ENCODE peak calls at places on chromosome 9, in ten cellular contexts. Y is stomach, I is GM12891, Z is HepG2, B is K562, O is spleen, W is breast epithelium, K is suprapubic skin, R is transverse colon, Q is sigmoid colon. M is an unnamed sample.

GRCh38 chr9:37085233-37085632 is 35.1 kb upstream of the ZCCHC7 start:
- DNase-seq in Y (no peak), I (no peak), Z (no peak), B (no peak), O (no peak), W (no peak), K (no peak), R (no peak), Q (no peak), M (no peak)

GRCh38 chr9:134041649-134041962 is 16.3 kb downstream of the BRD3OS start:
- DNase-seq in Y (no peak), I (no peak), Z (no peak), B (no peak), O (no peak), W (no peak), K (no peak), R (no peak), Q (no peak), M (no peak)

GRCh38 chr9:117825609-117826347 is 121.6 kb downstream of the TLR4 start:
- DNase-seq in Y (no peak), I (peak), Z (no peak), B (no peak), O (no peak), W (no peak), K (no peak), R (no peak), Q (no peak), M (peak)

GRCh38 chr9:116572095-116572748 is 114.9 kb upstream of the TRIM32 start:
- DNase-seq in Y (peak), I (peak), Z (peak), B (peak), O (no peak), W (peak), K (peak), R (peak), Q (peak), M (peak)

GRCh38 chr9:70478963-70479641 is 64.6 kb upstream of the KLF9 start:
- DNase-seq in Y (peak), I (no peak), Z (no peak), B (no peak), O (no peak), W (peak), K (peak), R (peak), Q (peak), M (no peak)

GRCh38 chr9:123373941-123374340 is 17.9 kb downstream of the CRB2 start:
- DNase-seq in Y (no peak), I (no peak), Z (no peak), B (peak), O (no peak), W (no peak), K (no peak), R (no peak), Q (no peak), M (no peak)

GRCh38 chr9:4923580-4924544 is 61.2 kb upstream of the JAK2 start:
- DNase-seq in Y (no peak), I (peak), Z (peak), B (peak), O (no peak), W (no peak), K (no peak), R (no peak), Q (no peak), M (peak)

GRCh38 chr9:33244150-33244784 is 4.3 kb downstream of the SPINK4 start:
- DNase-seq in Y (no peak), I (no peak), Z (peak), B (no peak), O (peak), W (no peak), K (peak), R (no peak), Q (peak), M (no peak)

GRCh38 chr9:122849546-122849945 is 21.2 kb upstream of the PDCL start:
- DNase-seq in Y (no peak), I (no peak), Z (no peak), B (no peak), O (no peak), W (no peak), K (no peak), R (no peak), Q (no peak), M (no peak)

GRCh38 chr9:107193251-107193650 is 89.8 kb upstream of the RAD23B start:
- DNase-seq in Y (no peak), I (no peak), Z (no peak), B (no peak), O (no peak), W (no peak), K (no peak), R (no peak), Q (no peak), M (no peak)

GRCh38 chr9:97557606-97558095 is 56.2 kb downstream of the TMOD1 start:
- DNase-seq in Y (peak), I (no peak), Z (no peak), B (no peak), O (peak), W (no peak), K (peak), R (peak), Q (peak), M (no peak)

GRCh38 chr9:116288658-116289057 is 135.1 kb downstream of the PAPPA start:
- DNase-seq in Y (no peak), I (no peak), Z (no peak), B (no peak), O (no peak), W (no peak), K (no peak), R (no peak), Q (no peak), M (no peak)

GRCh38 chr9:135440620-135441019 is 39.0 kb upstream of the PPP1R26 start:
- DNase-seq in Y (peak), I (no peak), Z (peak), B (no peak), O (no peak), W (no peak), K (no peak), R (no peak), Q (no peak), M (no peak)

GRCh38 chr9:76297721-76298239 is 96.4 kb downstream of the RFK start:
- DNase-seq in Y (no peak), I (no peak), Z (no peak), B (no peak), O (no peak), W (peak), K (peak), R (no peak), Q (peak), M (no peak)

GRCh38 chr9:75823136-75823535 is 67.3 kb upstream of the PCSK5 start:
- DNase-seq in Y (no peak), I (no peak), Z (no peak), B (no peak), O (no peak), W (no peak), K (no peak), R (no peak), Q (no peak), M (no peak)

GRCh38 chr9:34185778-34186551 is 7.1 kb downstream of the UBAP1 start:
- DNase-seq in Y (peak), I (peak), Z (no peak), B (no peak), O (no peak), W (peak), K (no peak), R (no peak), Q (peak), M (no peak)

GRCh38 chr9:83620841-83621636 is 1.9 kb upstream of the IDNK start:
- DNase-seq in Y (peak), I (no peak), Z (peak), B (peak), O (no peak), W (no peak), K (no peak), R (peak), Q (no peak), M (no peak)

GRCh38 chr9:73131376-73131775 is 20.3 kb upstream of the ANXA1 start:
- DNase-seq in Y (no peak), I (no peak), Z (no peak), B (no peak), O (no peak), W (no peak), K (no peak), R (no peak), Q (no peak), M (no peak)

GRCh38 chr9:114691046-114691955 is 9.3 kb upstream of the TEX48 start:
- DNase-seq in Y (no peak), I (no peak), Z (no peak), B (no peak), O (no peak), W (peak), K (no peak), R (no peak), Q (no peak), M (no peak)

GRCh38 chr9:95425910-95426551 is 90.7 kb downstream of the PTCH1 start:
- DNase-seq in Y (no peak), I (no peak), Z (peak), B (peak), O (no peak), W (no peak), K (no peak), R (peak), Q (no peak), M (no peak)

GRCh38 chr9:100473271-100474081 is 527 bp downstream of the TMEFF1 start:
- DNase-seq in Y (peak), I (peak), Z (no peak), B (peak), O (peak), W (no peak), K (no peak), R (peak), Q (no peak), M (peak)

GRCh38 chr9:83182071-83182470 is 119.1 kb upstream of the RASEF start:
- DNase-seq in Y (no peak), I (no peak), Z (peak), B (no peak), O (no peak), W (no peak), K (no peak), R (no peak), Q (no peak), M (no peak)

GRCh38 chr9:99998866-99999265 is 92.4 kb downstream of the STX17 start:
- DNase-seq in Y (no peak), I (no peak), Z (no peak), B (no peak), O (no peak), W (no peak), K (no peak), R (no peak), Q (no peak), M (no peak)

GRCh38 chr9:110065527-110065926 is 142.4 kb downstream of the C9orf152 start:
- DNase-seq in Y (no peak), I (no peak), Z (no peak), B (no peak), O (no peak), W (no peak), K (no peak), R (no peak), Q (no peak), M (no peak)

GRCh38 chr9:36031774-36032565 is 4.7 kb upstream of the RECK start:
- DNase-seq in Y (no peak), I (no peak), Z (no peak), B (no peak), O (no peak), W (no peak), K (no peak), R (no peak), Q (no peak), M (no peak)

GRCh38 chr9:103037508-103038477 is 42.7 kb downstream of the CYLC2 start:
- DNase-seq in Y (no peak), I (no peak), Z (no peak), B (no peak), O (peak), W (no peak), K (no peak), R (no peak), Q (no peak), M (no peak)

GRCh38 chr9:17319822-17320221 is 185.0 kb downstream of the CNTLN start:
- DNase-seq in Y (no peak), I (no peak), Z (no peak), B (no peak), O (no peak), W (no peak), K (no peak), R (no peak), Q (no peak), M (no peak)

GRCh38 chr9:70448904-70449303 is 34.4 kb upstream of the KLF9 start:
- DNase-seq in Y (no peak), I (no peak), Z (no peak), B (no peak), O (no peak), W (no peak), K (no peak), R (no peak), Q (no peak), M (no peak)

GRCh38 chr9:134442486-134443168 is 116.4 kb downstream of the RXRA start:
- DNase-seq in Y (no peak), I (no peak), Z (no peak), B (peak), O (no peak), W (no peak), K (no peak), R (no peak), Q (no peak), M (no peak)

GRCh38 chr9:128025756-128026155 is 41.4 kb downstream of the NAIF1 start:
- DNase-seq in Y (no peak), I (no peak), Z (no peak), B (no peak), O (no peak), W (no peak), K (no peak), R (no peak), Q (no peak), M (no peak)

GRCh38 chr9:109014267-109015025 is 1.1 kb upstream of the CTNNAL1 start:
- DNase-seq in Y (no peak), I (no peak), Z (no peak), B (no peak), O (peak), W (no peak), K (no peak), R (peak), Q (no peak), M (no peak)

GRCh38 chr9:132946216-132946615 is 1.8 kb upstream of the TSC1 start:
- DNase-seq in Y (no peak), I (no peak), Z (no peak), B (no peak), O (no peak), W (no peak), K (no peak), R (no peak), Q (no peak), M (no peak)

GRCh38 chr9:132945186-132946130 is 1.0 kb upstream of the TSC1 start:
- DNase-seq in Y (no peak), I (no peak), Z (no peak), B (no peak), O (no peak), W (no peak), K (no peak), R (no peak), Q (no peak), M (no peak)

GRCh38 chr9:132943677-132944293 is 631 bp downstream of the TSC1 start:
- DNase-seq in Y (no peak), I (no peak), Z (no peak), B (no peak), O (no peak), W (no peak), K (no peak), R (peak), Q (no peak), M (no peak)

GRCh38 chr9:132942541-132943182 is 1.8 kb downstream of the TSC1 start:
- DNase-seq in Y (no peak), I (no peak), Z (no peak), B (no peak), O (no peak), W (no peak), K (no peak), R (no peak), Q (no peak), M (no peak)

DNA sequence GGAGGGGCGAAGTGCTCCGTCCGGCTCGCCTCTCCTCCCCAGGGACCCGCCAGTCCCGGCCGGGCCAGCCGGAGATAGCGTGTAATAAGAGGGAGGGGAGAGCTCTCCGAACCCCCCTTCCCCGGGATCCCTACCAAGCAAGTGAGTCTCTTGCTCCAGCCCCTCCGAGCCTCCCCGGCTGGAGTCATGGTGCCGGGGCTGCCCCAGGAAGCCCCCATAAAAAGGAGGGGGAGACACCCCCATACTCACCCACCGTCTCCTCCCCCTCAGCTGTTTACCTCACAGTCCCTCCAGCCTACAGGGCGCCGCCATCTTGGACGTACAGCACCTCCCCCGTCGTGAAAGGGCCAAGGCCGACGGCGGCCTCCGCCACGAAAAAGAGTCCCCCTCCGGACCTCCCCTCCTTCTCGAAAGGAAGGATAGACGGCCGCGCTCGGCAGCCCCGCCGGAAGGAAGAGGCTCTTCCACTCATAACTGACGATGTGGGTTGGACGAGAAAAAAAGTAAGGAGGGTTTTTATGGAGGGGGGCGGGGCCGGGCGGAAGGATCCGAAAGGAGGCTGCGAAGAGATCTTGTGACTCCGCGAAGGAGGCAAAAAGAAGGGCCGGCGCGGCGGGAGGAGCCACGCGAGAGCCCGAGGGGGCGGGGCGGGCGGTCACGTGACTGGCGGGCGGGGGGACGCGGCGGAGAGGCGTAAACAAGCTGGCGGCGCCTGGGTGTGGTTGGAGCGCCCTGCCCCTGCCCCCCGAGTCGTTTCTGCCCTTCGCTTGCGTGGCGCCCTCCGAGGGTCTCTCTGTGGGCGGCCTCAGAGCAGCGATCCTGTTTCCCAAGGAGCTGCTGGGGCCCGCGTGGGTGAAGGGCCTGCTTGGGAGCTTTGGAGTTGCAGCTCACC is at the start of gene TSC1:
- DNase-seq in Y (peak), I (peak), Z (peak), B (peak), O (peak), W (peak), K (peak), R (peak), Q (peak), M (peak)
- TF ChIP-seq POLR2A in Y (no peak), I (peak), Z (peak), B (peak), O (peak), W (peak), K (peak), R (peak), Q (peak), M (peak)

DNA sequence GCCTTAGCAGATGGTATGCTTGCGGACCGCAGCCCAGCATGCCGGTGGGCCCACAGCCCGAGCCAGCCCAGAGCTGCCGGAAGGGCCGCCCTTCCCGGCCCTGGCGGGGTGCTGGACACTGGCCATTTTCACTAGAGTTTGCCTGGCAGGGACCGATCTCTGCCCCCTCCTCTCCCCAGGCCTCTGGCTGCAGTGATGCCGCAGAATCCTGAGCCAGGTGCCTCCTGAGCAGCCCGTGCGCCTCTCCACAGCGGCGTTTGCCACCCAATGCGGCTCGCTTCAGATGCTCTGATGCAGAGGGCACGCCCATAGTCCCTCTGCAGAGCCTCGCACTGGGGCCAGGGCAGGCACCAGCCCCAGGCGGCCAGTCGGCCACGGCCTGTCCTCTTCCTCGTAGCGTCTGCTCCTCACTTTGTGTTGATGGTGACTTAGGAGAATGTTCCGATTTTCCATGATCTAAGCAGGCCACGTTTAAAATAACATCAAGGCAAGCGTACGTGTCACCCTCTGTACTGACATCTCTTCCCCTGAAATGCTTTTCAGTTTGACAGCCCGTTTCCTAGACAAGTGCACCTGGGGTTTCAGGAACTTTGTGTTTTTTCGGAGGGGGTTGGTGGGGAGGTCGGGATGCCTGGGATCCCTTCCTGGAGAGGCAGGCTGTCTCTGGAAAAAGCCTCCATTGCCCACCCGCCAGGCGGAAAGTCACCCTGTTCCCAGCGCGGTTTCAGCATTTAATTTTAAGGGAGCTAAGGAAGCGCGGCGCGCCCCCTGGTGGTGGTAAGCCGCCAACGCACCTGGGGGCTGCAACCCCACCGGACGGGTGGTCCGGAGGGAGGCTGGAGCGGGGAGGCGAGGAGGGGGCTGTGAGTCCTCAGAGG is 29.8 kb upstream of the HMCN2 start:
- DNase-seq in Y (peak), I (peak), Z (peak), B (peak), O (peak), W (peak), K (no peak), R (peak), Q (peak), M (peak)
- TF ChIP-seq POLR2AphosphoS5 in Y (peak), I (no peak), Z (no peak), B (no peak), O (no peak), W (no peak), K (no peak), R (no peak), Q (no peak), M (no peak)

GRCh38 chr9:22274477-22274876 is 172.1 kb upstream of the DMRTA1 start:
- DNase-seq in Y (no peak), I (no peak), Z (no peak), B (no peak), O (no peak), W (no peak), K (no peak), R (no peak), Q (no peak), M (no peak)

GRCh38 chr9:22278426-22278825 is 168.2 kb upstream of the DMRTA1 start:
- DNase-seq in Y (no peak), I (no peak), Z (no peak), B (no peak), O (no peak), W (no peak), K (no peak), R (no peak), Q (no peak), M (no peak)

DNA sequence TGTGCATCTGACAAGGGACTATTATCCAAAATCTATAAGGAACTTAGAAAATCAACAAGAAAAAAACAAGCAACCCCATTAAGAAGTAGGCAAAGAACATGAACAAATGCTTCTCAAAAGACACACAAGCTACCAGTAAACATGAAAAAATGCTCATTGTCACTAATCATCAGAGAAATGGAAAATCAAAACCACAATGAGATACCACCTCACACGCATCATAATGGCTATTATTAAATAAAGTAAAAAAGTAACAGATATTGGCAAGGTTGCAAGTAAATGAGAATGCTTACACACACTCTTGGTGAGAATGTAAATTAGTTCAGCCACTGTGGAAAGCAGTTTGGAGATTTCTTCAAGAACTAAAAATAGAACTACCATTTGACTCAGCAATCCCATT is 167.0 kb upstream of the DMRTA1 start:
- DNase-seq in Y (no peak), I (no peak), Z (no peak), B (no peak), O (no peak), W (no peak), K (no peak), R (no peak), Q (no peak), M (no peak)
- TF ChIP-seq POLR2A in Y (no peak), I (no peak), Z (no peak), B (no peak), O (no peak), W (no peak), K (no peak), R (no peak), Q (no peak), M (no peak)

DNA sequence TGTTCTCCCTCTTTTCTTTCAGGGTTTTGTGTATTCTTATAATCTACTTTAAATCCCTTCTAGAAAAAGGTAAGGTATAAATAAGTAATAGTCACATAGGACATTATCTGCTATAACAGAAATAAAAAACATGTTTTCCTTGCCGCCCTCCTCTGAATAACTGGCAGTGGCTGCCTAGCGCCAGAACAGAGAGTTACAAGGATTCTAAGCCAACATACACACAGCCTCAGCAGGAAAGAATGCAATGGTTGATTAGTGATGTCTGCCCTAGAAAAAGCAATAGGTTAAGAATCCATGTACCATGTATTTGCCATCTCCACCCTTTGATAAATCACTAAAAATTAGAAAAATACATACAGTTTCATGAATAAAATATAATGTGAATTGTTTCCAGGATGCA is 4.9 kb downstream of the MED27 start:
- DNase-seq in Y (no peak), I (no peak), Z (no peak), B (no peak), O (no peak), W (no peak), K (no peak), R (no peak), Q (no peak), M (no peak)
- TF ChIP-seq POLR2AphosphoS5 in Y (no peak), I (no peak), Z (no peak), B (no peak), O (no peak), W (no peak), K (no peak), R (no peak), Q (no peak), M (no peak)

GRCh38 chr9:98974994-98975712 is 31.4 kb downstream of the COL15A1 start:
- DNase-seq in Y (peak), I (peak), Z (peak), B (peak), O (peak), W (peak), K (peak), R (peak), Q (peak), M (peak)
- TF ChIP-seq POLR2A in Y (no peak), I (no peak), Z (no peak), B (no peak), O (no peak), W (no peak), K (no peak), R (no peak), Q (no peak), M (no peak)